ENCODE peak calls at places on chromosome 13, in ten cellular contexts. W is epithelial cell of esophagus, D is left lobe of liver, K is left ventricle myocardium inferior, C is left ventricle myocardium superior, R is substantia nigra, Y is BJ, Z is RWPE1, O is NCI-H2227 treated with DMSO at 0.1 percent for 48 hours, I is AG09319. N is an unnamed sample.

GRCh38 chr13:42039457-42039945 is 8.9 kb upstream of the DGKH start:
- DNase-seq in K (no peak), R (no peak), O (peak), D (no peak), Z (peak), W (no peak), C (no peak), I (no peak), Y (no peak), N (no peak)

GRCh38 chr13:19071161-19071936 is 110.3 kb downstream of the TUBA3C start:
- DNase-seq in R (no peak), D (no peak), I (no peak), K (no peak), C (no peak), O (no peak), W (no peak), Z (no peak), Y (no peak), N (no peak)

GRCh38 chr13:42985312-42986175 is 6.5 kb downstream of the EPSTI1 start:
- DNase-seq in C (peak), O (no peak), R (no peak), D (peak), I (no peak), Y (no peak), Z (no peak), K (no peak), W (peak), N (no peak)

GRCh38 chr13:78102121-78102677 is 183.6 kb upstream of the EDNRB start:
- DNase-seq in I (peak), O (no peak), D (no peak), Z (no peak), Y (peak), W (peak), K (peak), R (no peak), C (peak), N (no peak)

GRCh38 chr13:20773194-20774080 is at the start of gene EEF1AKMT1:
- DNase-seq in W (peak), I (peak), K (peak), O (peak), Y (peak), C (peak), D (peak), R (peak), Z (peak), N (peak)

GRCh38 chr13:93776936-93777335 is 550.3 kb downstream of the GPC6 start:
- DNase-seq in C (no peak), O (no peak), W (peak), Z (no peak), R (no peak), D (no peak), K (no peak), I (peak), Y (peak), N (no peak)

GRCh38 chr13:112194579-112194978 is 127.6 kb downstream of the SOX1 start:
- DNase-seq in C (no peak), O (no peak), Z (no peak), D (no peak), W (no peak), K (no peak), Y (no peak), I (no peak), R (no peak), N (no peak)

GRCh38 chr13:69496951-69497350 is 610.7 kb upstream of the ATXN8OS start:
- DNase-seq in R (no peak), Y (no peak), O (no peak), D (no peak), I (no peak), K (no peak), W (no peak), C (no peak), Z (no peak), N (no peak)

GRCh38 chr13:91347996-91348905 is 764 bp downstream of the MIR17HG start:
- DNase-seq in Z (peak), W (peak), I (no peak), D (peak), C (peak), R (peak), Y (no peak), O (no peak), K (peak), N (no peak)

GRCh38 chr13:70310720-70311119 is 202.5 kb upstream of the KLHL1 start:
- DNase-seq in D (no peak), W (peak), R (no peak), O (peak), I (no peak), Y (no peak), K (no peak), C (no peak), Z (peak), N (no peak)